ENCODE peak calls at places on chromosomes 12 and 14, in four cellular contexts. One of them, this sample, is unnamed.
A peak's percentile ranks its signal among the peaks of the same experiment; 100 is the strongest.

GRCh38 chr12:38162013-38162412 is 154.6 kb upstream of the ALG10B start:
- DNase-seq in CD8-positive, alpha-beta T cell: no peak
- DNase-seq in mucosa of descending colon: no peak
- DNase-seq in hepatocyte: no peak
- DNase-seq in this sample: no peak

GRCh38 chr14:99590746-99591555 is 13.1 kb downstream of the CCDC85C start:
- DNase-seq in CD8-positive, alpha-beta T cell: no peak
- DNase-seq in mucosa of descending colon: peak; percentile 53
- DNase-seq in hepatocyte: no peak
- DNase-seq in this sample: no peak

GRCh38 chr14:32702571-32702970 is 236.1 kb upstream of the NPAS3 start:
- DNase-seq in CD8-positive, alpha-beta T cell: no peak
- DNase-seq in mucosa of descending colon: peak; percentile 48
- DNase-seq in hepatocyte: no peak
- DNase-seq in this sample: no peak

GRCh38 chr12:39587247-39587646 is 32.4 kb downstream of the ABCD2 start:
- DNase-seq in CD8-positive, alpha-beta T cell: peak; percentile 1
- DNase-seq in mucosa of descending colon: no peak
- DNase-seq in hepatocyte: no peak
- DNase-seq in this sample: no peak

GRCh38 chr12:109795023-109795422 is 38.2 kb downstream of the TRPV4 start:
- DNase-seq in CD8-positive, alpha-beta T cell: no peak
- DNase-seq in mucosa of descending colon: no peak
- DNase-seq in hepatocyte: no peak
- DNase-seq in this sample: no peak

GRCh38 chr12:31859232-31859977 is 99.8 kb upstream of the RESF1 start:
- DNase-seq in CD8-positive, alpha-beta T cell: no peak
- DNase-seq in mucosa of descending colon: no peak
- DNase-seq in hepatocyte: no peak
- DNase-seq in this sample: peak; percentile 28

GRCh38 chr14:99735189-99736135 is 51.4 kb downstream of the CYP46A1 start:
- DNase-seq in CD8-positive, alpha-beta T cell: no peak
- DNase-seq in mucosa of descending colon: peak; percentile 22
- DNase-seq in hepatocyte: no peak
- DNase-seq in this sample: no peak

GRCh38 chr12:11015775-11016430 is 6.5 kb downstream of the TAS2R19 start:
- DNase-seq in CD8-positive, alpha-beta T cell: no peak
- DNase-seq in mucosa of descending colon: no peak
- DNase-seq in hepatocyte: peak; percentile 49
- DNase-seq in this sample: no peak

GRCh38 chr14:50801706-50802105 is 29.3 kb downstream of the NIN start:
- DNase-seq in CD8-positive, alpha-beta T cell: no peak
- DNase-seq in mucosa of descending colon: no peak
- DNase-seq in hepatocyte: no peak
- DNase-seq in this sample: no peak
- H3K36me3 ChIP-seq in CD8-positive, alpha-beta T cell: peaks cover 8% of the 10 kb centered on the region
- H3K36me3 ChIP-seq in mucosa of descending colon: no peaks in the 10 kb centered on the region
- H3K36me3 ChIP-seq in hepatocyte: no peaks in the 10 kb centered on the region
- H3K36me3 ChIP-seq in this sample: peaks cover 12% of the 10 kb centered on the region

GRCh38 chr12:83434600-83434999 is 747.9 kb downstream of the TMTC2 start:
- DNase-seq in CD8-positive, alpha-beta T cell: no peak
- DNase-seq in mucosa of descending colon: no peak
- DNase-seq in hepatocyte: no peak
- DNase-seq in this sample: no peak
- TF ChIP-seq CTCF in CD8-positive, alpha-beta T cell: no peak
- TF ChIP-seq CTCF in mucosa of descending colon: no peak
- TF ChIP-seq CTCF in hepatocyte: no peak
- TF ChIP-seq CTCF in this sample: no peak

GRCh38 chr12:93594766-93595165 is 22.3 kb downstream of the SOCS2 start:
- DNase-seq in CD8-positive, alpha-beta T cell: no peak
- DNase-seq in mucosa of descending colon: no peak
- DNase-seq in hepatocyte: no peak
- DNase-seq in this sample: no peak

GRCh38 chr12:93591137-93591868 is 18.8 kb downstream of the SOCS2 start:
- DNase-seq in CD8-positive, alpha-beta T cell: peak; percentile 16
- DNase-seq in mucosa of descending colon: peak; percentile 74
- DNase-seq in hepatocyte: peak; percentile 78
- DNase-seq in this sample: peak; percentile 45

GRCh38 chr12:93595336-93595735 is 22.9 kb downstream of the SOCS2 start:
- DNase-seq in CD8-positive, alpha-beta T cell: no peak
- DNase-seq in mucosa of descending colon: no peak
- DNase-seq in hepatocyte: no peak
- DNase-seq in this sample: no peak

GRCh38 chr12:93592641-93593396 is 20.3 kb downstream of the SOCS2 start:
- DNase-seq in CD8-positive, alpha-beta T cell: no peak
- DNase-seq in mucosa of descending colon: no peak
- DNase-seq in hepatocyte: no peak
- DNase-seq in this sample: no peak

GRCh38 chr12:93593833-93594232 is 21.4 kb downstream of the SOCS2 start:
- DNase-seq in CD8-positive, alpha-beta T cell: no peak
- DNase-seq in mucosa of descending colon: no peak
- DNase-seq in hepatocyte: no peak
- DNase-seq in this sample: no peak
- H3K4me3 ChIP-seq in CD8-positive, alpha-beta T cell: no peak overlapping the region
- H3K4me3 ChIP-seq in mucosa of descending colon: no peak overlapping the region
- H3K4me3 ChIP-seq in hepatocyte: no peak overlapping the region
- H3K4me3 ChIP-seq in this sample: no peak overlapping the region

DNA sequence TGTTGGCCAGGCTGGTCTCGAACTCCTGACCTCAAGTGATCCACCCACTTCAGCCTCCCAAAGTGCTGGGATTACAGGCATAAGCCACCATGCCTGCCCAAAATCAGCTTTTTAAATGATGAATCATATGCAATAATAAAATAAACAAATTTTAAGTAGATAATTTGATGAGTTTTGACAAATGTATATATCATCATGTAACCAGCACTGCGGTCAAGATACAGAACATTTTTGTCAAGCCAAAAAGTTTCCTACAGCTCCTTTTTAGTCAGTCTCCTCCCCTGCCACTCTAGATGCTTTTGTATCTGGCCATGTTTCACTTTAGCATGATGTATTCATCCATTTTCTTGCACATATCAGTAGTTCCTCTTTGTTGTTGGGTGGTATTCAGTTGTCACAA is 17.2 kb downstream of the FRMD6 start:
- DNase-seq in CD8-positive, alpha-beta T cell: no peak
- DNase-seq in mucosa of descending colon: no peak
- DNase-seq in hepatocyte: no peak
- DNase-seq in this sample: no peak
- H3K36me3 ChIP-seq in CD8-positive, alpha-beta T cell: no peaks in the 10 kb centered on the region
- H3K36me3 ChIP-seq in mucosa of descending colon: no peaks in the 10 kb centered on the region
- H3K36me3 ChIP-seq in hepatocyte: no peaks in the 10 kb centered on the region
- H3K36me3 ChIP-seq in this sample: no peaks in the 10 kb centered on the region

This sample was measured in GM06990.